ENCODE peak calls at places on chromosomes 2 and 18, in nine cellular contexts. One of them, this sample, is unnamed.

GRCh38 chr2:20634430-20635095 is 16.3 kb downstream of the HS1BP3 start:
- DNase-seq in choroid plexus epithelial cell: peak
- DNase-seq in adrenal gland: peak
- DNase-seq in thoracic aorta: no peak
- DNase-seq in colonic mucosa: no peak
- DNase-seq in GM06990: no peak
- DNase-seq in pancreas: peak
- DNase-seq in kidney: peak
- DNase-seq in GM13976: no peak
- DNase-seq in this sample: peak

GRCh38 chr2:11688222-11689069 is 18.5 kb upstream of the NTSR2 start:
- DNase-seq in GM06990: peak
- DNase-seq in choroid plexus epithelial cell: peak
- DNase-seq in pancreas: peak
- DNase-seq in kidney: peak
- DNase-seq in thoracic aorta: peak
- DNase-seq in GM13976: peak
- DNase-seq in colonic mucosa: peak
- DNase-seq in adrenal gland: peak
- DNase-seq in this sample: peak

GRCh38 chr2:111062417-111062816 is 58.3 kb upstream of the BCL2L11 start:
- DNase-seq in GM06990: no peak
- DNase-seq in adrenal gland: no peak
- DNase-seq in thoracic aorta: no peak
- DNase-seq in kidney: no peak
- DNase-seq in colonic mucosa: no peak
- DNase-seq in pancreas: no peak
- DNase-seq in GM13976: no peak
- DNase-seq in choroid plexus epithelial cell: no peak
- DNase-seq in this sample: no peak

GRCh38 chr18:45270289-45270771 is 344.9 kb upstream of the SLC14A2 start:
- DNase-seq in thoracic aorta: no peak
- DNase-seq in adrenal gland: no peak
- DNase-seq in GM06990: no peak
- DNase-seq in pancreas: no peak
- DNase-seq in choroid plexus epithelial cell: no peak
- DNase-seq in GM13976: no peak
- DNase-seq in kidney: no peak
- DNase-seq in colonic mucosa: no peak
- DNase-seq in this sample: no peak

GRCh38 chr18:80108122-80108536 is 933 bp upstream of the ADNP2 start:
- DNase-seq in kidney: peak
- DNase-seq in GM06990: peak
- DNase-seq in colonic mucosa: no peak
- DNase-seq in pancreas: peak
- DNase-seq in adrenal gland: peak
- DNase-seq in GM13976: no peak
- DNase-seq in thoracic aorta: no peak
- DNase-seq in choroid plexus epithelial cell: no peak
- DNase-seq in this sample: no peak

GRCh38 chr2:15941970-15942710 is 1.8 kb downstream of the MYCN start:
- DNase-seq in pancreas: peak
- DNase-seq in choroid plexus epithelial cell: no peak
- DNase-seq in GM06990: peak
- DNase-seq in kidney: peak
- DNase-seq in thoracic aorta: no peak
- DNase-seq in colonic mucosa: peak
- DNase-seq in GM13976: peak
- DNase-seq in adrenal gland: no peak
- DNase-seq in this sample: no peak

GRCh38 chr2:163044116-163044515 is 205.5 kb upstream of the KCNH7 start:
- DNase-seq in kidney: no peak
- DNase-seq in choroid plexus epithelial cell: no peak
- DNase-seq in colonic mucosa: no peak
- DNase-seq in thoracic aorta: no peak
- DNase-seq in GM06990: no peak
- DNase-seq in GM13976: no peak
- DNase-seq in adrenal gland: no peak
- DNase-seq in pancreas: no peak
- DNase-seq in this sample: no peak

GRCh38 chr2:65177754-65178442 is 48.0 kb upstream of the RAB1A start:
- DNase-seq in choroid plexus epithelial cell: no peak
- DNase-seq in GM06990: no peak
- DNase-seq in thoracic aorta: no peak
- DNase-seq in GM13976: no peak
- DNase-seq in pancreas: no peak
- DNase-seq in adrenal gland: no peak
- DNase-seq in kidney: no peak
- DNase-seq in colonic mucosa: peak
- DNase-seq in this sample: no peak

GRCh38 chr2:212538156-212539144 is at the start of gene ERBB4:
- DNase-seq in adrenal gland: peak
- DNase-seq in colonic mucosa: no peak
- DNase-seq in choroid plexus epithelial cell: no peak
- DNase-seq in kidney: peak
- DNase-seq in GM13976: peak
- DNase-seq in GM06990: peak
- DNase-seq in pancreas: peak
- DNase-seq in thoracic aorta: no peak
- DNase-seq in this sample: peak

GRCh38 chr2:117858892-117859531 is 44.5 kb downstream of the DDX18 start:
- DNase-seq in GM13976: no peak
- DNase-seq in colonic mucosa: no peak
- DNase-seq in kidney: no peak
- DNase-seq in adrenal gland: no peak
- DNase-seq in thoracic aorta: no peak
- DNase-seq in pancreas: peak
- DNase-seq in choroid plexus epithelial cell: no peak
- DNase-seq in GM06990: no peak
- DNase-seq in this sample: no peak

GRCh38 chr2:46053502-46054094 is 243.6 kb upstream of the EPAS1 start:
- DNase-seq in colonic mucosa: no peak
- DNase-seq in GM06990: no peak
- DNase-seq in thoracic aorta: no peak
- DNase-seq in kidney: no peak
- DNase-seq in pancreas: no peak
- DNase-seq in adrenal gland: no peak
- DNase-seq in GM13976: no peak
- DNase-seq in choroid plexus epithelial cell: no peak
- DNase-seq in this sample: no peak

GRCh38 chr2:46050027-46050426 is 247.2 kb upstream of the EPAS1 start:
- DNase-seq in GM13976: no peak
- DNase-seq in GM06990: no peak
- DNase-seq in colonic mucosa: no peak
- DNase-seq in thoracic aorta: no peak
- DNase-seq in kidney: no peak
- DNase-seq in choroid plexus epithelial cell: no peak
- DNase-seq in pancreas: no peak
- DNase-seq in adrenal gland: no peak
- DNase-seq in this sample: no peak

GRCh38 chr2:46051103-46051502 is 246.1 kb upstream of the EPAS1 start:
- DNase-seq in thoracic aorta: no peak
- DNase-seq in GM06990: no peak
- DNase-seq in GM13976: no peak
- DNase-seq in pancreas: no peak
- DNase-seq in adrenal gland: no peak
- DNase-seq in kidney: no peak
- DNase-seq in choroid plexus epithelial cell: no peak
- DNase-seq in colonic mucosa: no peak
- DNase-seq in this sample: no peak

GRCh38 chr2:46047280-46047679 is 249.9 kb upstream of the EPAS1 start:
- DNase-seq in pancreas: no peak
- DNase-seq in adrenal gland: no peak
- DNase-seq in kidney: no peak
- DNase-seq in GM13976: no peak
- DNase-seq in thoracic aorta: no peak
- DNase-seq in choroid plexus epithelial cell: peak
- DNase-seq in colonic mucosa: no peak
- DNase-seq in GM06990: no peak
- DNase-seq in this sample: no peak

DNA sequence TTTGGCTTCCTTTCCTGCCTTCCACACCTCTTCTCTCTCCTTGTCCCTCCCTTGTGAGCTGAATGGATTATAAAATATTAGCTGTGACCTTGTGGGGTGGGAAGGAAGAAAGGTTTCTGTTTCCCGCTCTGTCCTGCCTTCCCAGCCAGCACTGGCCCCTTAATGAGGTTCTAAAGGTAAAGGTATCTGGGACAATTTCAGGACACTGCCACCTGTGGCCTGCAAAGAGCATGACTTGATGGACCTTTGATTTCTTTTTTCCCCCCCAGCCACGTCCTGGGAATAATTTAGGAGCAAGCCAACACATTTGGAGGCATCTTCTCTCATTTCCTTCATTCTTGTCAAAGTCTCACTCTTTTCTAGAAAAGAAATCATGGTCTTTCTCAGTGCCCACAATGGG is 246.7 kb upstream of the EPAS1 start:
- DNase-seq in colonic mucosa: no peak
- DNase-seq in adrenal gland: no peak
- DNase-seq in choroid plexus epithelial cell: no peak
- DNase-seq in GM13976: no peak
- DNase-seq in thoracic aorta: no peak
- DNase-seq in pancreas: no peak
- DNase-seq in kidney: no peak
- DNase-seq in GM06990: no peak
- DNase-seq in this sample: no peak
- TF ChIP-seq CTCF in colonic mucosa: no peak
- TF ChIP-seq CTCF in adrenal gland: no peak
- TF ChIP-seq CTCF in choroid plexus epithelial cell: peak
- TF ChIP-seq CTCF in GM13976: no peak
- TF ChIP-seq CTCF in thoracic aorta: no peak
- TF ChIP-seq CTCF in pancreas: no peak
- TF ChIP-seq CTCF in kidney: no peak
- TF ChIP-seq CTCF in GM06990: peak
- TF ChIP-seq CTCF in this sample: peak

DNA sequence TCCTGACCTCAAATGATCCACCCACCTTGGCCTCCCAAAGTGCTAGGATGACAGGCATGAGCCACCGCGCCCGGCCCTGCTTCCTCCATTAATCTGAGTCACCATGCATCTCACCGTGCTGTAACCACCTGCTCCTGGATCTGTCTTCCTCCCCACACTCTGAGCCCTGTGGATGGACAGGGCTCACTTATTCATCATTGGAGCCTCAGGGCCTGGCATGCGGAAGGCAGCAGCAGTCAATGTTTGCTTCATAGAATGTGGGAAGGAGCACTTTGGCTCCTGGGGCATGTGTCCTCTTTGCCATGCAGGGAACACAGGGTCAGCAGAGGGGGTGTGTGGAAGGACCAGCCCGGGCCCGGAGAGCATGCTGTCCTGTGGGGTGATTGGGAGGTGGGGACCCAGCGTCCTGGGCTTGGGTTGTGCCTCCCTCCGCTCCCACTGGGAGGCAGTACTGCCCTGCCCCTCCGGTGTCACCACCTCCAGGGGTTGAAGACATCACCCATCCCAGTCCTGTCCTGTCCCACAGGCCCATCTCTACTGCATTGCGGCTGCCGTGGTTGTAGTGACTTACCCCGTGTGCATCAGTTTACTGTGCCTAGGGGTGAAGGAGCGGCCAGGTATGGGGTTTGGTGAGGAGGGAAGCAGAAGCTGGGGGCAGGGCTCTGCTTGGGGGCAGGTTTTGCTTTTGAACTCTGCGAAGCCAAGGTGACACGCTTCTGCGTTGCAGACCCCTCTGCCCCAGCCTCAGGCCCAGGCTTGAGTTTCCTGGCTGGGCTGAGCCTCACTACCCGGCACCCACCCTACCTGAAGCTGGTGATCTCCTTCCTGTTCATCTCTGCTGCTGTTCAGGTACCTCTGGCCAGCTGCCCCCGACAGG is 11.5 kb downstream of the MFSD2B start:
- DNase-seq in choroid plexus epithelial cell: no peak
- DNase-seq in GM13976: no peak
- DNase-seq in colonic mucosa: no peak
- DNase-seq in kidney: no peak
- DNase-seq in pancreas: peak
- DNase-seq in thoracic aorta: no peak
- DNase-seq in GM06990: no peak
- DNase-seq in adrenal gland: peak
- DNase-seq in this sample: no peak
- TF ChIP-seq CTCF in choroid plexus epithelial cell: peak
- TF ChIP-seq CTCF in GM13976: peak
- TF ChIP-seq CTCF in colonic mucosa: peak
- TF ChIP-seq CTCF in kidney: no peak
- TF ChIP-seq CTCF in pancreas: no peak
- TF ChIP-seq CTCF in thoracic aorta: no peak
- TF ChIP-seq CTCF in GM06990: peak
- TF ChIP-seq CTCF in adrenal gland: no peak
- TF ChIP-seq CTCF in this sample: peak

DNA sequence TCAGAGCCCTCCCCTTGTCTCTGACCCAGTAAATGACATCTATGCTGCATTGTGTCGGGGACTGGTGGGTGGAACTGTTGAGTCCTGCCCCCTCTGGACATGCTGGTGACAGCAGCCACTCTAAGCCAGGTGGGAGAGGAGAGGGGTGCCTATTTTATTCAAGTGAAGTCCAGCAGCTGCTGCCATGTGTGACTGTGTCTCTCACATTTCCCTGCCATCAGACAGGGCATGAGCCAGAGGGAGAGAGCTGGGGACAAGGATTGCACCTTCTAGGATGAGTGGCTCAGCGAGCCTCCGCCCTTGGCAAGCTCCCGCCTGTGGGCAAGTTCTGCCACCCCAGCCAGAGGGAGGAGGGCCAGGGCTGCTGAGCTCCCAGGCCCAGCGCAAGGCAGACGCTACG is 13.7 kb downstream of the NGEF start:
- DNase-seq in pancreas: no peak
- DNase-seq in adrenal gland: no peak
- DNase-seq in choroid plexus epithelial cell: no peak
- DNase-seq in colonic mucosa: no peak
- DNase-seq in kidney: no peak
- DNase-seq in GM06990: no peak
- DNase-seq in thoracic aorta: no peak
- DNase-seq in GM13976: no peak
- DNase-seq in this sample: no peak
- TF ChIP-seq CTCF in pancreas: no peak
- TF ChIP-seq CTCF in adrenal gland: no peak
- TF ChIP-seq CTCF in choroid plexus epithelial cell: no peak
- TF ChIP-seq CTCF in colonic mucosa: no peak
- TF ChIP-seq CTCF in kidney: no peak
- TF ChIP-seq CTCF in GM06990: peak
- TF ChIP-seq CTCF in thoracic aorta: no peak
- TF ChIP-seq CTCF in GM13976: no peak
- TF ChIP-seq CTCF in this sample: no peak

DNA sequence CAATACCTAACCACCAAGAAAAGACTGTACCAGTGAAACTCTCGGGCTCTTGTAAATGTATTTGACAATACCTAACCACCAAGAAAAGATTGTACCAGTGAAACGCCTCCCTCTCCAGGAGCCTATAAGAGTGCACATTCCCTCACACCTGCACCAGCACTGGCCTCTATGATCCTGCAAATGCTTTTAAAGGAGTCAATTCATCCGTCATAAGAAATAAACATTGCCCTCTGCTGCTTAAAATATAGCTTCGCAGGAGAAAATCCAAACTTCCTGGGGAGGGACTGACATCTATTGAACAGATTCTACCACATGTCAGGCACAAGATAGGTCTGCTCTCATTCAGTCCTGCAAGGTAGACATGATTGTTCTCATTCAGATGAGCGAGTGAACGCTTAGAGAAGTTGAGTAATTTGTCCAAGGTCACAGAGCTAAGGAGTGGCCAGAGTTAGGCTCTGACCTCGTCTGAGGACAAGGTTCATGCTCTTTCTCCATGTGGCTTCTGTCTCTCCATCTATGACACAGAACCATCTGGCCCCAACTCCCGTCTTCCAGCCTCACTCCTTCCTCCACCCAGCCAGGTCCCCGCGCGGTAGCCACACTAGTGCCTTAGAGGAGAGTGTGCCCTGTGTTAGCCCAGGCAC is 38.7 kb downstream of the MCFD2 start:
- DNase-seq in colonic mucosa: peak
- DNase-seq in adrenal gland: peak
- DNase-seq in GM13976: no peak
- DNase-seq in choroid plexus epithelial cell: peak
- DNase-seq in kidney: no peak
- DNase-seq in GM06990: no peak
- DNase-seq in pancreas: no peak
- DNase-seq in thoracic aorta: no peak
- DNase-seq in this sample: no peak
- TF ChIP-seq CTCF in colonic mucosa: peak
- TF ChIP-seq CTCF in adrenal gland: peak
- TF ChIP-seq CTCF in GM13976: no peak
- TF ChIP-seq CTCF in choroid plexus epithelial cell: peak
- TF ChIP-seq CTCF in kidney: peak
- TF ChIP-seq CTCF in GM06990: peak
- TF ChIP-seq CTCF in pancreas: peak
- TF ChIP-seq CTCF in thoracic aorta: peak
- TF ChIP-seq CTCF in this sample: peak

This sample was measured in right lobe of liver.